ENCODE peak calls at places on chromosomes 1 and 21, in four cellular contexts. One of them, this sample, is unnamed. For H3K4me1, the result is how much of the 10 kb centered on the place peaks cover.

GRCh38 chr1:16204634-16205332 is 7.7 kb downstream of the ARHGEF19 start:
- DNase-seq in cardiac muscle cell: no peak
- DNase-seq in body of pancreas: peak
- DNase-seq in tibial artery: no peak
- DNase-seq in this sample: no peak

GRCh38 chr1:246008256-246008901 is 498.7 kb downstream of the SMYD3 start:
- DNase-seq in cardiac muscle cell: no peak
- DNase-seq in body of pancreas: no peak
- DNase-seq in tibial artery: no peak
- DNase-seq in this sample: no peak

GRCh38 chr1:37691497-37692077 is 729 bp upstream of the CDCA8 start:
- DNase-seq in cardiac muscle cell: peak
- DNase-seq in body of pancreas: peak
- DNase-seq in tibial artery: peak
- DNase-seq in this sample: peak

GRCh38 chr1:35885961-35886558 is 3.1 kb downstream of the AGO1 start:
- DNase-seq in cardiac muscle cell: peak
- DNase-seq in body of pancreas: peak
- DNase-seq in tibial artery: no peak
- DNase-seq in this sample: no peak

GRCh38 chr1:182244451-182244850 is 147.1 kb downstream of the GLUL start:
- DNase-seq in cardiac muscle cell: no peak
- DNase-seq in body of pancreas: no peak
- DNase-seq in tibial artery: no peak
- DNase-seq in this sample: no peak

GRCh38 chr21:45113543-45113942 is 39.2 kb downstream of the ADARB1 start:
- DNase-seq in cardiac muscle cell: no peak
- DNase-seq in body of pancreas: no peak
- DNase-seq in tibial artery: no peak
- DNase-seq in this sample: no peak

GRCh38 chr1:18649713-18650370 is 19.2 kb downstream of the PAX7 start:
- DNase-seq in cardiac muscle cell: peak
- DNase-seq in body of pancreas: no peak
- DNase-seq in tibial artery: no peak
- DNase-seq in this sample: no peak

GRCh38 chr1:84077476-84078107 is 66.5 kb upstream of the PRKACB start:
- DNase-seq in cardiac muscle cell: peak
- DNase-seq in body of pancreas: peak
- DNase-seq in tibial artery: peak
- DNase-seq in this sample: peak

GRCh38 chr21:29018540-29018939 is 609 bp downstream of the RWDD2B start:
- DNase-seq in cardiac muscle cell: peak
- DNase-seq in body of pancreas: no peak
- DNase-seq in tibial artery: no peak
- DNase-seq in this sample: no peak

GRCh38 chr1:117534995-117535467 is 70.8 kb upstream of the TENT5C start:
- DNase-seq in cardiac muscle cell: peak
- DNase-seq in body of pancreas: peak
- DNase-seq in tibial artery: no peak
- DNase-seq in this sample: no peak

GRCh38 chr1:17564458-17565393 is 25.2 kb downstream of the ARHGEF10L start:
- DNase-seq in cardiac muscle cell: no peak
- DNase-seq in body of pancreas: peak
- DNase-seq in tibial artery: no peak
- DNase-seq in this sample: peak

GRCh38 chr21:37454869-37455503 is 88.4 kb downstream of the DYRK1A start:
- DNase-seq in cardiac muscle cell: no peak
- DNase-seq in body of pancreas: no peak
- DNase-seq in tibial artery: no peak
- DNase-seq in this sample: no peak

GRCh38 chr21:37452222-37452621 is 85.6 kb downstream of the DYRK1A start:
- DNase-seq in cardiac muscle cell: peak
- DNase-seq in body of pancreas: no peak
- DNase-seq in tibial artery: no peak
- DNase-seq in this sample: no peak

GRCh38 chr21:37453350-37453749 is 86.8 kb downstream of the DYRK1A start:
- DNase-seq in cardiac muscle cell: no peak
- DNase-seq in body of pancreas: no peak
- DNase-seq in tibial artery: no peak
- DNase-seq in this sample: no peak

GRCh38 chr21:37458669-37459276 is 92.2 kb downstream of the DYRK1A start:
- DNase-seq in cardiac muscle cell: no peak
- DNase-seq in body of pancreas: no peak
- DNase-seq in tibial artery: no peak
- DNase-seq in this sample: no peak

GRCh38 chr21:37455504-37455911 is 88.9 kb downstream of the DYRK1A start:
- DNase-seq in cardiac muscle cell: no peak
- DNase-seq in body of pancreas: no peak
- DNase-seq in tibial artery: no peak
- DNase-seq in this sample: no peak
- H3K4me1 ChIP-seq in cardiac muscle cell: half or more
- H3K4me1 ChIP-seq in body of pancreas: under half
- H3K4me1 ChIP-seq in tibial artery: half or more
- H3K4me1 ChIP-seq in this sample: under half

GRCh38 chr1:236343246-236343862 is 50.7 kb upstream of the EDARADD start:
- DNase-seq in cardiac muscle cell: no peak
- DNase-seq in body of pancreas: no peak
- DNase-seq in tibial artery: no peak
- DNase-seq in this sample: no peak

GRCh38 chr1:236341298-236341697 is 52.8 kb upstream of the EDARADD start:
- DNase-seq in cardiac muscle cell: no peak
- DNase-seq in body of pancreas: peak
- DNase-seq in tibial artery: no peak
- DNase-seq in this sample: no peak

GRCh38 chr1:236348071-236348470 is 46.0 kb upstream of the EDARADD start:
- DNase-seq in cardiac muscle cell: no peak
- DNase-seq in body of pancreas: no peak
- DNase-seq in tibial artery: no peak
- DNase-seq in this sample: no peak

GRCh38 chr1:236342403-236343245 is 51.5 kb upstream of the EDARADD start:
- DNase-seq in cardiac muscle cell: peak
- DNase-seq in body of pancreas: no peak
- DNase-seq in tibial artery: no peak
- DNase-seq in this sample: no peak

DNA sequence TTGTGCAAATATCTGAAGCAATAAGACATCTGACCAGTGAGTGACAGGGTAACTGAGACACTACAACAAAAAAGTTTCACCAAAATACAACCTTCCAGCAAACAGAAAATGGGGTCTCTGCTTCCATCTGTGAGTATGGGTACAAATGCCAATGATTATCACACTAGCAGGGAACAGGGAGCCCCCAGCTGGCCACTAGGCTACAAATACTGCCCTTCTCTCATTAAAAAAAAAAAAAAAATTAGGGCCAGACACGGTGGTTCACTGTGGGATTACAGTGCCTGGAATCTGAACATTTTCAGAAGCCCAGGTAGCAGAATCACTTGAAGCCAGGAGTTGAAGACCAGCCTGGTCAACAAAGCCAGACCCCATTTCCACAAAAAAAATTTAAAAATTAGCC is 48.4 kb upstream of the EDARADD start:
- DNase-seq in cardiac muscle cell: peak
- DNase-seq in body of pancreas: peak
- DNase-seq in tibial artery: no peak
- DNase-seq in this sample: no peak
- TF ChIP-seq CTCF in cardiac muscle cell: peak
- TF ChIP-seq CTCF in body of pancreas: peak
- TF ChIP-seq CTCF in tibial artery: no peak
- TF ChIP-seq CTCF in this sample: no peak

GRCh38 chr1:21317035-21317689 is 26.9 kb upstream of the ECE1 start:
- DNase-seq in cardiac muscle cell: peak
- DNase-seq in body of pancreas: peak
- DNase-seq in tibial artery: peak
- DNase-seq in this sample: peak
- H3K4me1 ChIP-seq in cardiac muscle cell: under half
- H3K4me1 ChIP-seq in body of pancreas: half or more
- H3K4me1 ChIP-seq in tibial artery: half or more
- H3K4me1 ChIP-seq in this sample: under half

GRCh38 chr1:91889717-91890459 is 3.9 kb upstream of the TGFBR3 start:
- DNase-seq in cardiac muscle cell: peak
- DNase-seq in body of pancreas: peak
- DNase-seq in tibial artery: no peak
- DNase-seq in this sample: no peak

GRCh38 chr1:91885331-91885715 is 628 bp downstream of the TGFBR3 start:
- DNase-seq in cardiac muscle cell: no peak
- DNase-seq in body of pancreas: peak
- DNase-seq in tibial artery: peak
- DNase-seq in this sample: peak

GRCh38 chr1:91884459-91885290 is 1.3 kb downstream of the TGFBR3 start:
- DNase-seq in cardiac muscle cell: peak
- DNase-seq in body of pancreas: peak
- DNase-seq in tibial artery: no peak
- DNase-seq in this sample: no peak

GRCh38 chr1:91883470-91883869 is 2.5 kb downstream of the TGFBR3 start:
- DNase-seq in cardiac muscle cell: peak
- DNase-seq in body of pancreas: no peak
- DNase-seq in tibial artery: no peak
- DNase-seq in this sample: no peak

DNA sequence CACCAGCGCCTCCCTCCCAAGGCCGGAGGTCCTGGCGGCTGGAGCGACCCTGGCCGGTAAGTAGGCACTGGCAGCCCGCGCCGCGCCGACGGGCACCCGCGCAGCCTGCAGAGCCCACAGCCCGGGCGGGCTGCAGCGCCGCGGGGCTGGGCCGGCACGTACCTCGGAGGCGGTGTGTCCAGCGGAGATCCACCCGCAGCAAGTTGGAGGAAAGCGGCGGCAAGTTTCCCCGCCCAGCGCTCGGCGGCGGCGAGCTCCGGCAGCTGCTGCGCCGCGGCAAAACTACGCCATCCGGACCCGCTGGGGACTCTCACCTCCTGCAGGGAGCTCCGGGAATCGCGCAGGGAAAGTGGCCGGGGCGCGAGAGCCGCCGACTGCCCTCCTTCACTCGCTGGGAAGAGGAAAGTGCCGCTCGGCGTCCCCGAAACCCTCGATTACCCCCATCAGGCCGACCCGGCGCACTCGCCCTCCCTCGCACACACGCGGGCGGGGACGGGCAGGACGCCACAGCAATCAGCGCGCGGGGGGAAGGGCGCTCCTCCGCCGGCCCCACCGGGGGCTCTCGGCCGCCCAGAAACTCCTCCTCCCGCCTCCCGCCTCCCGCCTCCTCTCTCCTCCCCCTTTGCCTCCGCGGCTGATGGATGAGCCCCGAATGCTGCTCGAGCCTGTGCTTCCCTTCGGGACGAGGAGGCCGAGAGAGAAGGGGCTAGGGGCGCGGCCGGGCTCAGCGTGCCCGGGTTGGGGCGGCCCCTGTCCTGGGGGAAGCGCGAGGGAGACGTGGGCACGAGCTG is at the start of gene TGFBR3:
- DNase-seq in cardiac muscle cell: peak
- DNase-seq in body of pancreas: peak
- DNase-seq in tibial artery: peak
- DNase-seq in this sample: peak
- TF ChIP-seq CTCF in cardiac muscle cell: peak
- TF ChIP-seq CTCF in body of pancreas: peak
- TF ChIP-seq CTCF in tibial artery: peak
- TF ChIP-seq CTCF in this sample: peak

GRCh38 chr21:33075128-33075527 is 5.2 kb downstream of the OLIG1 start:
- DNase-seq in cardiac muscle cell: peak
- DNase-seq in body of pancreas: no peak
- DNase-seq in tibial artery: no peak
- DNase-seq in this sample: no peak
- H3K4me1 ChIP-seq in cardiac muscle cell: under half
- H3K4me1 ChIP-seq in body of pancreas: under half
- H3K4me1 ChIP-seq in tibial artery: under half
- H3K4me1 ChIP-seq in this sample: under half

GRCh38 chr1:226302731-226303130 is 6.2 kb downstream of the LIN9 start:
- DNase-seq in cardiac muscle cell: no peak
- DNase-seq in body of pancreas: no peak
- DNase-seq in tibial artery: no peak
- DNase-seq in this sample: no peak
- TF ChIP-seq CTCF in cardiac muscle cell: no peak
- TF ChIP-seq CTCF in body of pancreas: no peak
- TF ChIP-seq CTCF in tibial artery: no peak
- TF ChIP-seq CTCF in this sample: no peak

DNA sequence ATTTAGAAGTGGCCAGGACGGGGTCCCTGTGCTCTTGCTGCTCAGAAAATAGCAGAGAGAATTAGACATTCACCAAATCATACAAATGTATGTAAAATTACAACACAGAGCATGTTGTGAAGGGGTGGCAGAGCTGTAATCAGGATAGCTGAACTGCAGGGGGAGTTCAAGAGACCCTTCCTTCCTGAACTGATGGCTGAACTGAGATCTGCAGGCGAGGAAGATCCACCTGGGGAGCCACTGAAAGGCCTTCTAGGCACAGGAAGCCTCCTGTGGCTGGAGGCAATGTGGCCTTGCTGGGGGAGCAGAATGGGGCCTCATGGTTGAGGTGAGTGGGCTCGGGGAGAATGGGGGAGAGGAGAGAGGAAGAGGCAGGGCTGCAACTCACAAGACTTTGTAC is 216.5 kb downstream of the PRDM2 start:
- DNase-seq in cardiac muscle cell: no peak
- DNase-seq in body of pancreas: no peak
- DNase-seq in tibial artery: no peak
- DNase-seq in this sample: no peak
- H3K4me1 ChIP-seq in cardiac muscle cell: under half
- H3K4me1 ChIP-seq in body of pancreas: under half
- H3K4me1 ChIP-seq in tibial artery: under half
- H3K4me1 ChIP-seq in this sample: under half

DNA sequence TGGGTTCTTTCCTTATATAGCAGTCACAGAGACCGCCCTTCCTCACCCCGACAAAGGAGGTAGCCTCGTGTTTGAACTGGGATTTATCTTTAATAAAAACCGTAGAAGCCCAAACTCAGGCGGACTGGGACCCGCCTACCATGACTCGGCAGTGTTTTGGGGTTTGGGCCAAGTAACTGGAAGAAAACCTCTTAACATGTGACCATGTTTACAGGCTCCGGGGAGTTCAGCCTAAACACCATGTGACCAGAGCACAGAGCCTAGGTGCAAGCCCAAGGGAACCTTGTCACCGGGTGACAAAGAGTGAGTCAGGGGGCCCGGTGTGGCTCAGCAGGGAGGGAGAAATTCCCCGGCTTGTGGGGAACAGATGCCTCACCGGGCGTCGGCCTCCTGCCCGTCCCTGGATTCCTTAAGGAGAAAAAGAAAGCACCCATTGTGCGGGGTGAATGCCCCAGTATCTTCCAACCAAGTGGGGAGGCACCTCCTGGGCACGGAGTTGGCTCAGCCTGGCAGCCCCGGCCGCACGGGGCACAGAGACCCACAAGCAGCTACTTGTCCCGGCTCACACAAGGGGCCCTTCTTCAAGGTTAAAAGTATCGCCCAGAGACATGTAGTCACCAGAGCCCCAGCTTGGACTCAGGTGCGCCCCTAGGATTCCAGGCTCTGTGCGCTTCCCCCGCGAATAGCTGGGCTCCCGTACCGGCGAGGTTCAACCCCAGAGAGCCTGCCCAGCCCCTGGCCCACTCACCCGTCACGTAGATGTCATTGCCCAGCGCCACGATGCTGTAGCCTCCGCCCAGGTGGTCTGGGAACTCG is 1.4 kb downstream of the KLHL21 start:
- DNase-seq in cardiac muscle cell: peak
- DNase-seq in body of pancreas: peak
- DNase-seq in tibial artery: peak
- DNase-seq in this sample: peak
- TF ChIP-seq CTCF in cardiac muscle cell: no peak
- TF ChIP-seq CTCF in body of pancreas: no peak
- TF ChIP-seq CTCF in tibial artery: peak
- TF ChIP-seq CTCF in this sample: no peak

This sample was measured in ascending aorta.